ENCODE peak calls at places on chromosomes 11 and 22, in four cellular contexts. C is fibroblast of villous mesenchyme, U is GM18507, L is hypothalamus. N is an unnamed sample.

GRCh38 chr11:71163371-71163770 is 89.0 kb downstream of the SHANK2 start:
- DNase-seq in C (no peak), U (no peak), L (no peak), N (no peak)

GRCh38 chr22:46085831-46086576 is 64.3 kb upstream of the PPARA start:
- DNase-seq in C (peak; percentile 95), U (no peak), L (no peak), N (no peak)

GRCh38 chr11:115576606-115577005 is 72.4 kb upstream of the CADM1 start:
- DNase-seq in C (no peak), U (no peak), L (no peak), N (no peak)

GRCh38 chr22:32854351-32854804 is 52.9 kb downstream of the TIMP3 start:
- DNase-seq in C (peak; percentile 28), U (no peak), L (no peak), N (no peak)

GRCh38 chr22:46391486-46392136 is 56.1 kb downstream of the TRMU start:
- DNase-seq in C (no peak), U (no peak), L (no peak), N (no peak)

GRCh38 chr11:108392364-108392763 is 75.0 kb downstream of the C11orf65 start:
- DNase-seq in C (no peak), U (no peak), L (no peak), N (no peak)

GRCh38 chr11:65184146-65184545 is 2.4 kb downstream of the CAPN1 start:
- DNase-seq in C (no peak), U (no peak), L (no peak), N (no peak)

GRCh38 chr11:119318240-119319135 is 1.6 kb upstream of the MCAM start:
- DNase-seq in C (peak; percentile 58), U (no peak), L (no peak), N (no peak)

GRCh38 chr11:33944693-33945424 is 53.0 kb upstream of the LMO2 start:
- DNase-seq in C (no peak), U (no peak), L (no peak), N (no peak)

GRCh38 chr22:46390652-46391301 is 55.3 kb downstream of the TRMU start:
- DNase-seq in C (peak; percentile 52), U (no peak), L (no peak), N (no peak)

GRCh38 chr22:29912605-29913398 is 29.8 kb downstream of the MTMR3 start:
- DNase-seq in C (peak; percentile 90), U (no peak), L (no peak), N (no peak)

N was measured in DMS79 treated with DMSO at 0.1 percent for 48 hours.